ENCODE peak calls at places on chromosome X, in seven cellular contexts. One of them, this sample, is unnamed.

GRCh38 chrX:108198420-108198819 is 106.8 kb downstream of the ATG4A start:
- DNase-seq in endodermal cell: no peak
- DNase-seq in neuronal stem cell: no peak
- DNase-seq in K562: no peak
- DNase-seq in SK-N-MC: no peak
- DNase-seq in HCT116: no peak
- DNase-seq in colonic mucosa: no peak
- DNase-seq in this sample: no peak

GRCh38 chrX:109952050-109952449 is 50.9 kb upstream of the TMEM164 start:
- DNase-seq in endodermal cell: no peak
- DNase-seq in neuronal stem cell: no peak
- DNase-seq in K562: no peak
- DNase-seq in SK-N-MC: no peak
- DNase-seq in HCT116: no peak
- DNase-seq in colonic mucosa: no peak
- DNase-seq in this sample: no peak

GRCh38 chrX:94961730-94962129 is 1287.7 kb downstream of the FAM133A start:
- DNase-seq in endodermal cell: no peak
- DNase-seq in neuronal stem cell: no peak
- DNase-seq in K562: no peak
- DNase-seq in SK-N-MC: peak
- DNase-seq in HCT116: no peak
- DNase-seq in colonic mucosa: no peak
- DNase-seq in this sample: no peak

GRCh38 chrX:39335447-39336235 is 534.4 kb downstream of the MID1IP1 start:
- DNase-seq in endodermal cell: no peak
- DNase-seq in neuronal stem cell: no peak
- DNase-seq in K562: no peak
- DNase-seq in SK-N-MC: no peak
- DNase-seq in HCT116: no peak
- DNase-seq in colonic mucosa: peak
- DNase-seq in this sample: no peak

GRCh38 chrX:11996810-11997209 is 141.5 kb upstream of the FRMPD4 start:
- DNase-seq in endodermal cell: no peak
- DNase-seq in neuronal stem cell: no peak
- DNase-seq in K562: no peak
- DNase-seq in SK-N-MC: no peak
- DNase-seq in HCT116: no peak
- DNase-seq in colonic mucosa: no peak
- DNase-seq in this sample: no peak

GRCh38 chrX:136766785-136767103 is 14.0 kb downstream of the ARHGEF6 start:
- DNase-seq in endodermal cell: no peak
- DNase-seq in neuronal stem cell: no peak
- DNase-seq in K562: no peak
- DNase-seq in SK-N-MC: no peak
- DNase-seq in HCT116: no peak
- DNase-seq in colonic mucosa: no peak
- DNase-seq in this sample: no peak

GRCh38 chrX:141902366-141902765 is 1.3 kb upstream of the MAGEC1 start:
- DNase-seq in endodermal cell: no peak
- DNase-seq in neuronal stem cell: no peak
- DNase-seq in K562: no peak
- DNase-seq in SK-N-MC: no peak
- DNase-seq in HCT116: no peak
- DNase-seq in colonic mucosa: no peak
- DNase-seq in this sample: no peak

GRCh38 chrX:80423000-80423399 is 2.8 kb downstream of the TENT5D start:
- DNase-seq in endodermal cell: no peak
- DNase-seq in neuronal stem cell: no peak
- DNase-seq in K562: no peak
- DNase-seq in SK-N-MC: no peak
- DNase-seq in HCT116: no peak
- DNase-seq in colonic mucosa: no peak
- DNase-seq in this sample: no peak

GRCh38 chrX:119398974-119399771 is at the start of gene SLC25A43:
- DNase-seq in endodermal cell: peak
- DNase-seq in neuronal stem cell: no peak
- DNase-seq in K562: peak
- DNase-seq in SK-N-MC: no peak
- DNase-seq in HCT116: no peak
- DNase-seq in colonic mucosa: peak
- DNase-seq in this sample: no peak

GRCh38 chrX:153414838-153415552 is 3.7 kb downstream of the ZFP92 start:
- DNase-seq in endodermal cell: no peak
- DNase-seq in neuronal stem cell: no peak
- DNase-seq in K562: no peak
- DNase-seq in SK-N-MC: no peak
- DNase-seq in HCT116: no peak
- DNase-seq in colonic mucosa: no peak
- DNase-seq in this sample: no peak

GRCh38 chrX:135327299-135327698 is 18.0 kb downstream of the ETDC start:
- DNase-seq in endodermal cell: no peak
- DNase-seq in neuronal stem cell: no peak
- DNase-seq in K562: no peak
- DNase-seq in SK-N-MC: no peak
- DNase-seq in HCT116: no peak
- DNase-seq in colonic mucosa: no peak
- DNase-seq in this sample: no peak

GRCh38 chrX:13330446-13330845 is 10.6 kb upstream of the ATXN3L start:
- DNase-seq in endodermal cell: no peak
- DNase-seq in neuronal stem cell: no peak
- DNase-seq in K562: no peak
- DNase-seq in SK-N-MC: no peak
- DNase-seq in HCT116: no peak
- DNase-seq in colonic mucosa: no peak
- DNase-seq in this sample: peak

GRCh38 chrX:154135458-154136229 is 8.4 kb upstream of the OPN1LW start:
- DNase-seq in endodermal cell: no peak
- DNase-seq in neuronal stem cell: no peak
- DNase-seq in K562: no peak
- DNase-seq in SK-N-MC: no peak
- DNase-seq in HCT116: no peak
- DNase-seq in colonic mucosa: no peak
- DNase-seq in this sample: no peak

GRCh38 chrX:86604620-86605019 is 456.4 kb downstream of the DACH2 start:
- DNase-seq in endodermal cell: no peak
- DNase-seq in neuronal stem cell: no peak
- DNase-seq in K562: no peak
- DNase-seq in SK-N-MC: no peak
- DNase-seq in HCT116: no peak
- DNase-seq in colonic mucosa: no peak
- DNase-seq in this sample: no peak

GRCh38 chrX:147602297-147602696 is 309.4 kb upstream of the FMR1 start:
- DNase-seq in endodermal cell: no peak
- DNase-seq in neuronal stem cell: no peak
- DNase-seq in K562: no peak
- DNase-seq in SK-N-MC: no peak
- DNase-seq in HCT116: no peak
- DNase-seq in colonic mucosa: no peak
- DNase-seq in this sample: no peak

GRCh38 chrX:40579880-40580536 is 762 bp upstream of the ATP6AP2 start:
- DNase-seq in endodermal cell: no peak
- DNase-seq in neuronal stem cell: no peak
- DNase-seq in K562: no peak
- DNase-seq in SK-N-MC: no peak
- DNase-seq in HCT116: no peak
- DNase-seq in colonic mucosa: no peak
- DNase-seq in this sample: no peak
- H3K9ac ChIP-seq in endodermal cell: peak
- H3K9ac ChIP-seq in neuronal stem cell: peak
- H3K9ac ChIP-seq in K562: peak
- H3K9ac ChIP-seq in SK-N-MC: peak
- H3K9ac ChIP-seq in HCT116: peak
- H3K9ac ChIP-seq in colonic mucosa: no peak
- H3K9ac ChIP-seq in this sample: peak

GRCh38 chrX:18833071-18833731 is 125.8 kb downstream of the PPEF1 start:
- DNase-seq in endodermal cell: no peak
- DNase-seq in neuronal stem cell: no peak
- DNase-seq in K562: no peak
- DNase-seq in SK-N-MC: no peak
- DNase-seq in HCT116: no peak
- DNase-seq in colonic mucosa: no peak
- DNase-seq in this sample: no peak
- H3K4me3 ChIP-seq in endodermal cell: no peak
- H3K4me3 ChIP-seq in neuronal stem cell: no peak
- H3K4me3 ChIP-seq in K562: no peak
- H3K4me3 ChIP-seq in SK-N-MC: no peak
- H3K4me3 ChIP-seq in HCT116: no peak
- H3K4me3 ChIP-seq in colonic mucosa: no peak
- H3K4me3 ChIP-seq in this sample: no peak

DNA sequence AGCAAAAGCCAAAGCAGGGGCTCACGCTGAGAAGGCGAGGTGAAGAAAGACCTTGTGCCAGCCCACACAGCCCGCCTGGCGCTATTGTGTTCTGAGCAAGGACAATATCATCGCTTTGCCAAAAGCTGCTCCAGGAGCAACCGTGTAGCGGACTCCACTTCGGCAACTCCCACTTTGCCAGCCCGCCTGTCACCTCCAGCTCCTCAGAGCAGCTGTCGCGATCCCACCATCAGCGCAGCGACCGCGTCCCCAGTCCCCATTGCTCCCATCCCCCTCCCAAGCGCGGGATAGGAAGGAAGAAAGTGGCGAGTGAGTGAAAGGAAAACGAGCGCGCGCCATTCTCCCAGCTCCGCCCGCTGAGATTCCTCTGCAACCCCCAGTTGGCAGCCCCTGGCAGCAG is 759 bp downstream of the ZC4H2 start:
- DNase-seq in endodermal cell: peak
- DNase-seq in neuronal stem cell: peak
- DNase-seq in K562: no peak
- DNase-seq in SK-N-MC: no peak
- DNase-seq in HCT116: no peak
- DNase-seq in colonic mucosa: peak
- DNase-seq in this sample: no peak
- H3K9ac ChIP-seq in endodermal cell: peak
- H3K9ac ChIP-seq in neuronal stem cell: peak
- H3K9ac ChIP-seq in K562: no peak
- H3K9ac ChIP-seq in SK-N-MC: peak
- H3K9ac ChIP-seq in HCT116: peak
- H3K9ac ChIP-seq in colonic mucosa: no peak
- H3K9ac ChIP-seq in this sample: peak

GRCh38 chrX:129979207-129979920 is 3.1 kb upstream of the BCORL1 start:
- DNase-seq in endodermal cell: peak
- DNase-seq in neuronal stem cell: no peak
- DNase-seq in K562: no peak
- DNase-seq in SK-N-MC: no peak
- DNase-seq in HCT116: no peak
- DNase-seq in colonic mucosa: peak
- DNase-seq in this sample: no peak
- H3K4me3 ChIP-seq in endodermal cell: no peak
- H3K4me3 ChIP-seq in neuronal stem cell: no peak
- H3K4me3 ChIP-seq in K562: no peak
- H3K4me3 ChIP-seq in SK-N-MC: no peak
- H3K4me3 ChIP-seq in HCT116: no peak
- H3K4me3 ChIP-seq in colonic mucosa: no peak
- H3K4me3 ChIP-seq in this sample: no peak

GRCh38 chrX:132957211-132958085 is 981 bp downstream of the HS6ST2 start:
- DNase-seq in endodermal cell: no peak
- DNase-seq in neuronal stem cell: peak
- DNase-seq in K562: no peak
- DNase-seq in SK-N-MC: no peak
- DNase-seq in HCT116: no peak
- DNase-seq in colonic mucosa: peak
- DNase-seq in this sample: no peak
- H3K9ac ChIP-seq in endodermal cell: no peak
- H3K9ac ChIP-seq in neuronal stem cell: peak
- H3K9ac ChIP-seq in K562: no peak
- H3K9ac ChIP-seq in SK-N-MC: peak
- H3K9ac ChIP-seq in HCT116: peak
- H3K9ac ChIP-seq in colonic mucosa: no peak
- H3K9ac ChIP-seq in this sample: no peak

GRCh38 chrX:57074458-57074857 is 46.9 kb downstream of the SPIN2B start:
- DNase-seq in endodermal cell: no peak
- DNase-seq in neuronal stem cell: no peak
- DNase-seq in K562: no peak
- DNase-seq in SK-N-MC: no peak
- DNase-seq in HCT116: no peak
- DNase-seq in colonic mucosa: no peak
- DNase-seq in this sample: no peak
- H3K4me3 ChIP-seq in endodermal cell: no peak
- H3K4me3 ChIP-seq in neuronal stem cell: no peak
- H3K4me3 ChIP-seq in K562: no peak
- H3K4me3 ChIP-seq in SK-N-MC: no peak
- H3K4me3 ChIP-seq in HCT116: no peak
- H3K4me3 ChIP-seq in colonic mucosa: no peak
- H3K4me3 ChIP-seq in this sample: no peak

GRCh38 chrX:10016516-10017132 is 49.5 kb downstream of the CLDN34 start:
- DNase-seq in endodermal cell: no peak
- DNase-seq in neuronal stem cell: no peak
- DNase-seq in K562: no peak
- DNase-seq in SK-N-MC: no peak
- DNase-seq in HCT116: no peak
- DNase-seq in colonic mucosa: no peak
- DNase-seq in this sample: no peak
- H3K9ac ChIP-seq in endodermal cell: peak
- H3K9ac ChIP-seq in neuronal stem cell: no peak
- H3K9ac ChIP-seq in K562: no peak
- H3K9ac ChIP-seq in SK-N-MC: peak
- H3K9ac ChIP-seq in HCT116: peak
- H3K9ac ChIP-seq in colonic mucosa: peak
- H3K9ac ChIP-seq in this sample: peak